ENCODE peak calls at places on chromosomes 5 and 9, in nine cellular contexts. One of them, this sample, is unnamed.

GRCh38 chr5:138610468-138611294 is 35.5 kb upstream of the HSPA9 start:
- DNase-seq in bronchial epithelial cell: no peak
- DNase-seq in GM10248: no peak
- DNase-seq in nephron progenitor cell: peak
- DNase-seq in IMR-90: no peak
- DNase-seq in ovary: peak
- DNase-seq in WTC11: peak
- DNase-seq in type B pancreatic cell: no peak
- DNase-seq in fibroblast of pulmonary artery: no peak
- DNase-seq in this sample: no peak

GRCh38 chr5:42022383-42022782 is 97.3 kb downstream of the FBXO4 start:
- DNase-seq in bronchial epithelial cell: no peak
- DNase-seq in GM10248: no peak
- DNase-seq in nephron progenitor cell: no peak
- DNase-seq in IMR-90: no peak
- DNase-seq in ovary: no peak
- DNase-seq in WTC11: no peak
- DNase-seq in type B pancreatic cell: no peak
- DNase-seq in fibroblast of pulmonary artery: no peak
- DNase-seq in this sample: no peak

GRCh38 chr9:98943682-98944129 is at the start of gene COL15A1:
- DNase-seq in bronchial epithelial cell: no peak
- DNase-seq in GM10248: no peak
- DNase-seq in nephron progenitor cell: peak
- DNase-seq in IMR-90: no peak
- DNase-seq in ovary: peak
- DNase-seq in WTC11: peak
- DNase-seq in type B pancreatic cell: no peak
- DNase-seq in fibroblast of pulmonary artery: no peak
- DNase-seq in this sample: no peak

GRCh38 chr9:75168270-75169185 is 80.2 kb downstream of the OSTF1 start:
- DNase-seq in bronchial epithelial cell: peak
- DNase-seq in GM10248: no peak
- DNase-seq in nephron progenitor cell: no peak
- DNase-seq in IMR-90: no peak
- DNase-seq in ovary: no peak
- DNase-seq in WTC11: no peak
- DNase-seq in type B pancreatic cell: no peak
- DNase-seq in fibroblast of pulmonary artery: peak
- DNase-seq in this sample: no peak

GRCh38 chr9:129100383-129101169 is 10.0 kb downstream of the CRAT start:
- DNase-seq in bronchial epithelial cell: no peak
- DNase-seq in GM10248: no peak
- DNase-seq in nephron progenitor cell: no peak
- DNase-seq in IMR-90: no peak
- DNase-seq in ovary: no peak
- DNase-seq in WTC11: peak
- DNase-seq in type B pancreatic cell: no peak
- DNase-seq in fibroblast of pulmonary artery: no peak
- DNase-seq in this sample: peak

GRCh38 chr5:24547127-24547526 is 97.7 kb downstream of the CDH10 start:
- DNase-seq in bronchial epithelial cell: no peak
- DNase-seq in GM10248: no peak
- DNase-seq in nephron progenitor cell: no peak
- DNase-seq in IMR-90: no peak
- DNase-seq in ovary: no peak
- DNase-seq in WTC11: no peak
- DNase-seq in type B pancreatic cell: no peak
- DNase-seq in fibroblast of pulmonary artery: no peak
- DNase-seq in this sample: no peak

GRCh38 chr9:8366161-8366926 is 566.8 kb upstream of the DMAC1 start:
- DNase-seq in bronchial epithelial cell: peak
- DNase-seq in GM10248: no peak
- DNase-seq in nephron progenitor cell: no peak
- DNase-seq in IMR-90: peak
- DNase-seq in ovary: no peak
- DNase-seq in WTC11: no peak
- DNase-seq in type B pancreatic cell: no peak
- DNase-seq in fibroblast of pulmonary artery: peak
- DNase-seq in this sample: peak

GRCh38 chr5:64691333-64691732 is 1.0 kb downstream of the SHISAL2B start:
- DNase-seq in bronchial epithelial cell: no peak
- DNase-seq in GM10248: no peak
- DNase-seq in nephron progenitor cell: no peak
- DNase-seq in IMR-90: no peak
- DNase-seq in ovary: no peak
- DNase-seq in WTC11: no peak
- DNase-seq in type B pancreatic cell: no peak
- DNase-seq in fibroblast of pulmonary artery: no peak
- DNase-seq in this sample: no peak

GRCh38 chr9:121784706-121785426 is 133.4 kb downstream of the DAB2IP start:
- DNase-seq in bronchial epithelial cell: no peak
- DNase-seq in GM10248: no peak
- DNase-seq in nephron progenitor cell: no peak
- DNase-seq in IMR-90: no peak
- DNase-seq in ovary: peak
- DNase-seq in WTC11: peak
- DNase-seq in type B pancreatic cell: peak
- DNase-seq in fibroblast of pulmonary artery: no peak
- DNase-seq in this sample: no peak

GRCh38 chr5:8473827-8474568 is 605.0 kb downstream of the MTRR start:
- DNase-seq in bronchial epithelial cell: no peak
- DNase-seq in GM10248: no peak
- DNase-seq in nephron progenitor cell: no peak
- DNase-seq in IMR-90: no peak
- DNase-seq in ovary: no peak
- DNase-seq in WTC11: peak
- DNase-seq in type B pancreatic cell: no peak
- DNase-seq in fibroblast of pulmonary artery: no peak
- DNase-seq in this sample: no peak

GRCh38 chr5:96344678-96345612 is 88.1 kb downstream of the PCSK1 start:
- DNase-seq in bronchial epithelial cell: peak
- DNase-seq in GM10248: peak
- DNase-seq in nephron progenitor cell: no peak
- DNase-seq in IMR-90: peak
- DNase-seq in ovary: no peak
- DNase-seq in WTC11: no peak
- DNase-seq in type B pancreatic cell: no peak
- DNase-seq in fibroblast of pulmonary artery: peak
- DNase-seq in this sample: peak

GRCh38 chr9:89710689-89711088 is 105.9 kb downstream of the GADD45G start:
- DNase-seq in bronchial epithelial cell: peak
- DNase-seq in GM10248: no peak
- DNase-seq in nephron progenitor cell: no peak
- DNase-seq in IMR-90: no peak
- DNase-seq in ovary: no peak
- DNase-seq in WTC11: no peak
- DNase-seq in type B pancreatic cell: no peak
- DNase-seq in fibroblast of pulmonary artery: peak
- DNase-seq in this sample: no peak

GRCh38 chr5:80799573-80799972 is 144.8 kb upstream of the DHFR start:
- DNase-seq in bronchial epithelial cell: no peak
- DNase-seq in GM10248: no peak
- DNase-seq in nephron progenitor cell: no peak
- DNase-seq in IMR-90: no peak
- DNase-seq in ovary: no peak
- DNase-seq in WTC11: no peak
- DNase-seq in type B pancreatic cell: no peak
- DNase-seq in fibroblast of pulmonary artery: no peak
- DNase-seq in this sample: no peak

GRCh38 chr5:23146183-23146582 is 293.0 kb upstream of the CDH12 start:
- DNase-seq in bronchial epithelial cell: no peak
- DNase-seq in GM10248: no peak
- DNase-seq in nephron progenitor cell: no peak
- DNase-seq in IMR-90: no peak
- DNase-seq in ovary: no peak
- DNase-seq in WTC11: no peak
- DNase-seq in type B pancreatic cell: no peak
- DNase-seq in fibroblast of pulmonary artery: no peak
- DNase-seq in this sample: no peak

DNA sequence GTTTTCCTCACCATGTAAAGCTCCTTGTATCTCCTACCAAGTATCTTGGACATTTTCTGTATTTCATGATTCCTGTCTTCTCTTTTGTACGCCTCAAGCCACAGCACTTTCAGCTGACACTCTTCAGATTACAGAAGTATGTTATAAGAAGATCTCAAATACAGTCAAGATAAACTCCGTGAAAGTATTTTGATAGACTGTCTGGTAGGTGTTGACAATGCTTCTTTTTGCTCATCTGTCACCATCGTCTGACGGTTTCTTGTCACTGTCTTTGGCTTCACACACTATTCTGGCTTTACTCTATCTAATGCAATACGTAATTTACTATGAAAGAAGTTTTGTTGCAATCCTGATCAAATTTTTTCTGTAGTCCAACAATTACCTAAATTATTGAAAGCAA is 294.5 kb upstream of the CDH12 start:
- DNase-seq in bronchial epithelial cell: no peak
- DNase-seq in GM10248: no peak
- DNase-seq in nephron progenitor cell: no peak
- DNase-seq in IMR-90: no peak
- DNase-seq in ovary: no peak
- DNase-seq in WTC11: no peak
- DNase-seq in type B pancreatic cell: no peak
- DNase-seq in fibroblast of pulmonary artery: no peak
- DNase-seq in this sample: no peak
- TF ChIP-seq CTCF in bronchial epithelial cell: no peak
- TF ChIP-seq CTCF in GM10248: no peak
- TF ChIP-seq CTCF in nephron progenitor cell: no peak
- TF ChIP-seq CTCF in IMR-90: no peak
- TF ChIP-seq CTCF in ovary: no peak
- TF ChIP-seq CTCF in WTC11: no peak
- TF ChIP-seq CTCF in type B pancreatic cell: no peak
- TF ChIP-seq CTCF in fibroblast of pulmonary artery: no peak
- TF ChIP-seq CTCF in this sample: no peak

GRCh38 chr5:31415009-31415923 is 116.6 kb downstream of the DROSHA start:
- DNase-seq in bronchial epithelial cell: no peak
- DNase-seq in GM10248: no peak
- DNase-seq in nephron progenitor cell: no peak
- DNase-seq in IMR-90: no peak
- DNase-seq in ovary: no peak
- DNase-seq in WTC11: no peak
- DNase-seq in type B pancreatic cell: no peak
- DNase-seq in fibroblast of pulmonary artery: peak
- DNase-seq in this sample: no peak
- TF ChIP-seq CTCF in bronchial epithelial cell: no peak
- TF ChIP-seq CTCF in GM10248: no peak
- TF ChIP-seq CTCF in nephron progenitor cell: no peak
- TF ChIP-seq CTCF in IMR-90: peak
- TF ChIP-seq CTCF in ovary: no peak
- TF ChIP-seq CTCF in WTC11: no peak
- TF ChIP-seq CTCF in type B pancreatic cell: no peak
- TF ChIP-seq CTCF in fibroblast of pulmonary artery: no peak
- TF ChIP-seq CTCF in this sample: no peak

GRCh38 chr9:137012694-137013570 is 15.1 kb downstream of the ABCA2 start:
- DNase-seq in bronchial epithelial cell: no peak
- DNase-seq in GM10248: no peak
- DNase-seq in nephron progenitor cell: no peak
- DNase-seq in IMR-90: no peak
- DNase-seq in ovary: no peak
- DNase-seq in WTC11: peak
- DNase-seq in type B pancreatic cell: no peak
- DNase-seq in fibroblast of pulmonary artery: no peak
- DNase-seq in this sample: no peak

GRCh38 chr9:137011907-137012675 is 15.7 kb upstream of the CLIC3 start:
- DNase-seq in bronchial epithelial cell: no peak
- DNase-seq in GM10248: no peak
- DNase-seq in nephron progenitor cell: no peak
- DNase-seq in IMR-90: no peak
- DNase-seq in ovary: no peak
- DNase-seq in WTC11: no peak
- DNase-seq in type B pancreatic cell: no peak
- DNase-seq in fibroblast of pulmonary artery: no peak
- DNase-seq in this sample: no peak

GRCh38 chr9:137009938-137010732 is 13.8 kb upstream of the CLIC3 start:
- DNase-seq in bronchial epithelial cell: no peak
- DNase-seq in GM10248: no peak
- DNase-seq in nephron progenitor cell: no peak
- DNase-seq in IMR-90: no peak
- DNase-seq in ovary: no peak
- DNase-seq in WTC11: no peak
- DNase-seq in type B pancreatic cell: no peak
- DNase-seq in fibroblast of pulmonary artery: no peak
- DNase-seq in this sample: no peak

GRCh38 chr9:137009217-137009616 is 12.8 kb upstream of the CLIC3 start:
- DNase-seq in bronchial epithelial cell: no peak
- DNase-seq in GM10248: no peak
- DNase-seq in nephron progenitor cell: no peak
- DNase-seq in IMR-90: no peak
- DNase-seq in ovary: no peak
- DNase-seq in WTC11: no peak
- DNase-seq in type B pancreatic cell: no peak
- DNase-seq in fibroblast of pulmonary artery: no peak
- DNase-seq in this sample: no peak

DNA sequence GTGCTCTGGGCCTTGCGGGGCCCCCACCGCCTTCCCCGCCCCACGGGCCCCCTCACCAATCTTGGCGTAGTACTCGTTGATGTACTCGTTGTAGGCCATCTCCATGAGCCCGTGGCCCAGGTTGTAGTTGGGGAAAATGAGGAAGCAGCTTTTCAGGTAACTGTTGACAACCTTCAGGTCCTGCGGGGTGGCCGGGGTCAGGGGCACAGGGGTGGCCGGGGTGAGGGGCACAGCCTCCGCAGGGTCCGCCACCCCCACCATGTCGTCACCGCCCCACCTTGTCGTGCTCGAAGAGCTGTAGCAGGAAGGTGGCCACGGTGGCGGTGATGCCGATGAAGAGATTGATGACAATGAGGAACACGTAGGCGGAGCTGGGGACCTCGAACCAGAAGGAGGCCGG is 14.8 kb upstream of the CLIC3 start:
- DNase-seq in bronchial epithelial cell: no peak
- DNase-seq in GM10248: no peak
- DNase-seq in nephron progenitor cell: no peak
- DNase-seq in IMR-90: no peak
- DNase-seq in ovary: no peak
- DNase-seq in WTC11: no peak
- DNase-seq in type B pancreatic cell: no peak
- DNase-seq in fibroblast of pulmonary artery: no peak
- DNase-seq in this sample: no peak
- TF ChIP-seq CTCF in bronchial epithelial cell: no peak
- TF ChIP-seq CTCF in GM10248: no peak
- TF ChIP-seq CTCF in nephron progenitor cell: no peak
- TF ChIP-seq CTCF in IMR-90: no peak
- TF ChIP-seq CTCF in ovary: no peak
- TF ChIP-seq CTCF in WTC11: no peak
- TF ChIP-seq CTCF in type B pancreatic cell: no peak
- TF ChIP-seq CTCF in fibroblast of pulmonary artery: no peak
- TF ChIP-seq CTCF in this sample: no peak

DNA sequence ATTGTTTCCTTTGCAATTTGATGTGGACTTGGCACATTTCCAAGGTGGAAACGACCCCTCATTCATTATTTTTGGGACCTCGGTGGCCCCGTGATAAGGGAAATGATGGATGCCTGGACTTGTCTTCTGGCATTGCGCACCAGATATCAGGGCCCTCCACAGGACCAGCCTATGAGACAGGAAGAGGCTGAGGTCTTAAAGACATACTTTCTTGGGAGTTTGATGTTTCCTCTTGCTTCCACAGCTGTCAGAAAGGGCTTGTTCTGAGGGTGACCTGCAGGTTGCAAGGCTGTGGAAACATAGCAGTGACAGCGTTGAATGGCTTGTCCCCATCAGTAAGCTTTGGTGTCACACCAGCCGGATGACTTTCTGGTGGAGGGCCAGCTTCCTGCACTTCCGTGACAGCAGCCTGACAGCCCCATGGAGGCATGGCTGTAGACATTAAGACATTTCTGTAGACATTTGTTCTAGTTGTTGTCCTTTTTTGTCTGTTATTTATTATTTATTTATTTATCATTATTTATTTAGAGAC is 143.2 kb downstream of the C9orf152 start:
- DNase-seq in bronchial epithelial cell: no peak
- DNase-seq in GM10248: no peak
- DNase-seq in nephron progenitor cell: no peak
- DNase-seq in IMR-90: no peak
- DNase-seq in ovary: no peak
- DNase-seq in WTC11: no peak
- DNase-seq in type B pancreatic cell: no peak
- DNase-seq in fibroblast of pulmonary artery: no peak
- DNase-seq in this sample: no peak
- TF ChIP-seq CTCF in bronchial epithelial cell: no peak
- TF ChIP-seq CTCF in GM10248: no peak
- TF ChIP-seq CTCF in nephron progenitor cell: no peak
- TF ChIP-seq CTCF in IMR-90: no peak
- TF ChIP-seq CTCF in ovary: no peak
- TF ChIP-seq CTCF in WTC11: no peak
- TF ChIP-seq CTCF in type B pancreatic cell: no peak
- TF ChIP-seq CTCF in fibroblast of pulmonary artery: no peak
- TF ChIP-seq CTCF in this sample: no peak